ENCODE peak calls at places on chromosome 15, in four cellular contexts. B is A673, P is AG09309, V is AG08395. Q is an unnamed sample.
A peak's percentile ranks its signal among the peaks of the same experiment; 100 is the strongest.

GRCh38 chr15:55802600-55803376 is 59.8 kb upstream of the PRTG start:
- DNase-seq in B (no peak), P (no peak), V (no peak), Q (no peak)

GRCh38 chr15:99593070-99593469 is 27.3 kb downstream of the MEF2A start:
- DNase-seq in B (no peak), P (no peak), V (no peak), Q (no peak)

GRCh38 chr15:98699591-98700424 is 51.5 kb downstream of the IGF1R start:
- DNase-seq in B (no peak), P (no peak), V (no peak), Q (no peak)

GRCh38 chr15:69380100-69380725 is 33.9 kb upstream of the KIF23 start:
- DNase-seq in B (peak; percentile 23), P (no peak), V (no peak), Q (no peak)

GRCh38 chr15:99414755-99415731 is 150.7 kb upstream of the MEF2A start:
- DNase-seq in B (no peak), P (no peak), V (no peak), Q (no peak)

GRCh38 chr15:27743078-27743477 is 356.0 kb downstream of the OCA2 start:
- DNase-seq in B (no peak), P (no peak), V (no peak), Q (no peak)

GRCh38 chr15:101050647-101051290 is 131.6 kb downstream of the LRRK1 start:
- DNase-seq in B (no peak), P (no peak), V (no peak), Q (no peak)

GRCh38 chr15:70065006-70065722 is 32.6 kb downstream of the TLE3 start:
- DNase-seq in B (no peak), P (no peak), V (no peak), Q (no peak)

GRCh38 chr15:57401546-57401945 is 25.2 kb downstream of the CGNL1 start:
- DNase-seq in B (no peak), P (peak; percentile 17), V (no peak), Q (no peak)

GRCh38 chr15:66939451-66940023 is 125.9 kb upstream of the SMAD3 start:
- DNase-seq in B (no peak), P (no peak), V (no peak), Q (no peak)

GRCh38 chr15:26179906-26180305 is 316.8 kb upstream of the ATP10A start:
- DNase-seq in B (no peak), P (no peak), V (no peak), Q (no peak)

GRCh38 chr15:66134284-66134683 is 119.3 kb downstream of the MEGF11 start:
- DNase-seq in B (no peak), P (no peak), V (no peak), Q (no peak)

GRCh38 chr15:64969401-64969800 is 20.3 kb downstream of the SPG21 start:
- DNase-seq in B (no peak), P (no peak), V (no peak), Q (no peak)

GRCh38 chr15:72312605-72313447 is 7.1 kb downstream of the CELF6 start:
- DNase-seq in B (peak; percentile 79), P (no peak), V (peak; percentile 91), Q (no peak)

GRCh38 chr15:42037650-42038049 is 16.8 kb upstream of the PLA2G4E start:
- DNase-seq in B (no peak), P (no peak), V (no peak), Q (no peak)

GRCh38 chr15:71748327-71748726 is 62.0 kb upstream of the NR2E3 start:
- DNase-seq in B (no peak), P (no peak), V (no peak), Q (no peak)

GRCh38 chr15:93968773-93969172 is 262.6 kb upstream of the MCTP2 start:
- DNase-seq in B (no peak), P (no peak), V (no peak), Q (no peak)

GRCh38 chr15:92808611-92809063 is 91.5 kb upstream of the CHD2 start:
- DNase-seq in B (no peak), P (no peak), V (peak; percentile 58), Q (no peak)

GRCh38 chr15:48802257-48802656 is 8.6 kb downstream of the CEP152 start:
- DNase-seq in B (no peak), P (no peak), V (no peak), Q (no peak)

GRCh38 chr15:101479851-101480612 is 9.5 kb downstream of the PCSK6 start:
- DNase-seq in B (no peak), P (no peak), V (no peak), Q (no peak)

GRCh38 chr15:50907866-50908208 is 646 bp upstream of the AP4E1 start:
- DNase-seq in B (peak; percentile 55), P (no peak), V (peak; percentile 21), Q (no peak)

GRCh38 chr15:39149636-39150035 is 431.2 kb upstream of the THBS1 start:
- DNase-seq in B (no peak), P (no peak), V (no peak), Q (no peak)

GRCh38 chr15:42159381-42160015 is 3.1 kb upstream of the PLA2G4F start:
- DNase-seq in B (no peak), P (no peak), V (no peak), Q (no peak)

GRCh38 chr15:49675051-49675450 is 54.2 kb downstream of the DTWD1 start:
- DNase-seq in B (no peak), P (peak; percentile 67), V (peak; percentile 78), Q (no peak)

Q was measured in pulmonary artery endothelial cell.